ENCODE peak calls at places on chromosomes 16 and 17, in six cellular contexts. S is activated naive CD8-positive, alpha-beta T cell treated with anti-CD3 and anti-CD28 coated beads for 36 hours; U is NCI-H1105 treated with DMSO at 0.1 percent for 48 hours; H is progenitor cell of endocrine pancreas; G is IMR-90; D is activated CD4-positive, CD25-positive, alpha-beta regulatory T cell. V is an unnamed sample.

GRCh38 chr17:80264048-80264792 is 3.6 kb downstream of the RNF213 start:
- DNase-seq in D (peak; percentile 34), S (peak; percentile 74), G (no peak), H (no peak), U (no peak), V (no peak)

GRCh38 chr16:19822534-19822933 is 62.1 kb downstream of the GPRC5B start:
- DNase-seq in H (no peak), D (no peak), G (peak; percentile 79), S (no peak), U (no peak), V (no peak)

GRCh38 chr17:77391668-77392375 is 251.1 kb downstream of the SEC14L1 start:
- DNase-seq in D (no peak), S (no peak), H (no peak), U (no peak), G (peak; percentile 99), V (peak; percentile 74)

GRCh38 chr16:85389679-85390470 is 223.2 kb upstream of the GSE1 start:
- DNase-seq in G (no peak), S (no peak), H (no peak), D (no peak), U (no peak), V (no peak)

GRCh38 chr16:19524866-19525723 is 1.4 kb downstream of the CCP110 start:
- DNase-seq in G (peak; percentile 2), H (no peak), S (no peak), D (no peak), U (peak; percentile 57), V (peak; percentile 42)

GRCh38 chr16:28524544-28525179 is 14.1 kb downstream of the NUPR1 start:
- DNase-seq in H (no peak), G (no peak), S (no peak), D (no peak), U (no peak), V (peak; percentile 73)

GRCh38 chr16:71537643-71538042 is 11.4 kb downstream of the CHST4 start:
- DNase-seq in H (peak; percentile 32), G (peak; percentile 41), D (no peak), S (peak; percentile 17), U (peak; percentile 7), V (peak; percentile 37)

GRCh38 chr17:2898255-2898926 is 102.2 kb downstream of the RAP1GAP2 start:
- DNase-seq in D (no peak), U (peak; percentile 70), S (no peak), G (no peak), H (no peak), V (no peak)

GRCh38 chr17:10871914-10872313 is 34.0 kb upstream of the PIRT start:
- DNase-seq in D (no peak), H (no peak), S (no peak), G (no peak), U (peak; percentile 34), V (no peak)

GRCh38 chr17:19386974-19387920 is at the start of gene MFAP4:
- DNase-seq in G (peak; percentile 90), S (no peak), U (peak; percentile 64), D (no peak), H (no peak), V (peak; percentile 16)

GRCh38 chr16:19240494-19240893 is 45.0 kb upstream of the CLEC19A start:
- DNase-seq in G (no peak), U (no peak), H (no peak), D (no peak), S (no peak), V (no peak)

GRCh38 chr16:65758620-65759019 is 607.9 kb upstream of the CDH5 start:
- DNase-seq in U (no peak), H (no peak), D (no peak), G (no peak), S (no peak), V (no peak)

GRCh38 chr17:41973457-41973856 is 6.9 kb downstream of the CNP start:
- DNase-seq in G (no peak), S (no peak), U (no peak), H (no peak), D (no peak), V (no peak)

GRCh38 chr17:76265624-76266243 is 586 bp downstream of the UBALD2 start:
- DNase-seq in H (peak; percentile 41), S (peak; percentile 64), U (peak; percentile 25), D (peak; percentile 42), G (peak; percentile 30), V (no peak)

GRCh38 chr16:63922563-63922962 is 1199.3 kb downstream of the CDH11 start:
- DNase-seq in S (no peak), G (no peak), H (no peak), D (no peak), U (no peak), V (no peak)

GRCh38 chr17:80879723-80880649 is 111.7 kb upstream of the CHMP6 start:
- DNase-seq in S (no peak), D (no peak), H (no peak), U (no peak), G (no peak), V (no peak)

GRCh38 chr17:72456026-72456569 is 335.3 kb downstream of the SOX9 start:
- DNase-seq in U (no peak), S (no peak), D (no peak), G (peak; percentile 67), H (no peak), V (no peak)

GRCh38 chr17:17609121-17609520 is 17.6 kb upstream of the PEMT start:
- DNase-seq in H (no peak), D (no peak), G (no peak), U (no peak), S (no peak), V (no peak)

GRCh38 chr17:298791-299450 is 53.7 kb downstream of the RPH3AL start:
- DNase-seq in G (no peak), S (no peak), H (no peak), U (no peak), D (no peak), V (no peak)

GRCh38 chr17:11495616-11496015 is 102.7 kb upstream of the DNAH9 start:
- DNase-seq in D (no peak), G (no peak), S (no peak), H (no peak), U (no peak), V (no peak)

GRCh38 chr17:17751489-17751995 is 70.3 kb downstream of the RAI1 start:
- DNase-seq in S (no peak), D (no peak), H (no peak), G (no peak), U (no peak), V (no peak)

GRCh38 chr16:73572135-73572534 is 524.2 kb upstream of the ZFHX3 start:
- DNase-seq in H (no peak), U (no peak), G (no peak), S (no peak), D (no peak), V (no peak)

GRCh38 chr16:23837553-23838308 is 1.9 kb downstream of the PRKCB start:
- DNase-seq in G (no peak), S (no peak), H (no peak), D (no peak), U (no peak), V (peak; percentile 41)

GRCh38 chr17:4721203-4722135 is 9.8 kb upstream of the MED11 start:
- DNase-seq in H (no peak), G (peak; percentile 80), S (no peak), U (no peak), D (no peak), V (peak; percentile 77)

GRCh38 chr16:50021509-50021908 is 3.5 kb upstream of the CNEP1R1 start:
- DNase-seq in D (no peak), G (no peak), H (no peak), U (no peak), S (no peak), V (no peak)

GRCh38 chr16:68417711-68418301 is 30.5 kb downstream of the SMPD3 start:
- DNase-seq in S (peak; percentile 71), U (peak; percentile 54), G (no peak), D (peak; percentile 40), H (no peak), V (peak; percentile 28)

GRCh38 chr17:18186271-18186982 is 2.8 kb downstream of the ALKBH5 start:
- DNase-seq in D (no peak), U (no peak), G (peak; percentile 47), H (no peak), S (no peak), V (no peak)

GRCh38 chr17:45283711-45284110 is 21.8 kb upstream of the SPATA32 start:
- DNase-seq in H (no peak), D (no peak), U (no peak), S (no peak), G (no peak), V (no peak)

GRCh38 chr16:3578610-3579551 is 1.7 kb upstream of the NLRC3 start:
- DNase-seq in H (no peak), D (no peak), G (no peak), S (peak; percentile 82), U (no peak), V (no peak)